ENCODE peak calls at places on chromosome 19, in four cellular contexts. O is body of pancreas, M is uterus, U is neuronal stem cell. X is an unnamed sample. For H3K36me3, the result is how much of the 10 kb centered on the place peaks cover.

GRCh38 chr19:47280183-47280797 is 5.6 kb downstream of the INAFM1 start:
- DNase-seq in O (no peak), M (peak), U (no peak), X (peak)

GRCh38 chr19:33248954-33249613 is 23.4 kb upstream of the SLC7A10 start:
- DNase-seq in O (no peak), M (no peak), U (no peak), X (no peak)

GRCh38 chr19:57152921-57153320 is 7.9 kb upstream of the ZIM3 start:
- DNase-seq in O (no peak), M (no peak), U (no peak), X (no peak)

GRCh38 chr19:18789883-18790565 is 1.1 kb downstream of the COMP start:
- DNase-seq in O (peak), M (no peak), U (no peak), X (peak)

GRCh38 chr19:14333101-14333871 is 48.0 kb upstream of the ADGRE5 start:
- DNase-seq in O (no peak), M (no peak), U (no peak), X (no peak)

GRCh38 chr19:1251233-1251502 is 2.8 kb downstream of the MIDN start:
- DNase-seq in O (peak), M (peak), U (no peak), X (peak)

GRCh38 chr19:4709440-4710280 is 14.0 kb downstream of the DPP9 start:
- DNase-seq in O (peak), M (no peak), U (no peak), X (no peak)

GRCh38 chr19:5150902-5151741 is 182.2 kb downstream of the KDM4B start:
- DNase-seq in O (peak), M (no peak), U (no peak), X (peak)

GRCh38 chr19:39890755-39891551 is 43.5 kb downstream of the FCGBP start:
- DNase-seq in O (no peak), M (no peak), U (no peak), X (no peak)

GRCh38 chr19:18340990-18341868 is 831 bp downstream of the PGPEP1 start:
- DNase-seq in O (peak), M (peak), U (no peak), X (peak)

GRCh38 chr19:47331490-47331889 is 485 bp upstream of the C5AR2 start:
- DNase-seq in O (no peak), M (no peak), U (no peak), X (no peak)

GRCh38 chr19:20250627-20251026 is 83.6 kb downstream of the ZNF486 start:
- DNase-seq in O (no peak), M (no peak), U (no peak), X (no peak)

GRCh38 chr19:20371911-20372310 is 193.7 kb downstream of the ZNF737 start:
- DNase-seq in O (no peak), M (no peak), U (no peak), X (no peak)

GRCh38 chr19:42062381-42062780 is 7.6 kb downstream of the GRIK5 start:
- DNase-seq in O (no peak), M (no peak), U (no peak), X (no peak)

GRCh38 chr19:16542894-16543498 is 759 bp upstream of the CHERP start:
- DNase-seq in O (no peak), M (no peak), U (peak), X (peak)

GRCh38 chr19:23436944-23437343 is 41.7 kb upstream of the ZNF91 start:
- DNase-seq in O (no peak), M (no peak), U (no peak), X (peak)

GRCh38 chr19:45638930-45639729 is at the start of gene EML2:
- DNase-seq in O (peak), M (no peak), U (peak), X (no peak)

DNA sequence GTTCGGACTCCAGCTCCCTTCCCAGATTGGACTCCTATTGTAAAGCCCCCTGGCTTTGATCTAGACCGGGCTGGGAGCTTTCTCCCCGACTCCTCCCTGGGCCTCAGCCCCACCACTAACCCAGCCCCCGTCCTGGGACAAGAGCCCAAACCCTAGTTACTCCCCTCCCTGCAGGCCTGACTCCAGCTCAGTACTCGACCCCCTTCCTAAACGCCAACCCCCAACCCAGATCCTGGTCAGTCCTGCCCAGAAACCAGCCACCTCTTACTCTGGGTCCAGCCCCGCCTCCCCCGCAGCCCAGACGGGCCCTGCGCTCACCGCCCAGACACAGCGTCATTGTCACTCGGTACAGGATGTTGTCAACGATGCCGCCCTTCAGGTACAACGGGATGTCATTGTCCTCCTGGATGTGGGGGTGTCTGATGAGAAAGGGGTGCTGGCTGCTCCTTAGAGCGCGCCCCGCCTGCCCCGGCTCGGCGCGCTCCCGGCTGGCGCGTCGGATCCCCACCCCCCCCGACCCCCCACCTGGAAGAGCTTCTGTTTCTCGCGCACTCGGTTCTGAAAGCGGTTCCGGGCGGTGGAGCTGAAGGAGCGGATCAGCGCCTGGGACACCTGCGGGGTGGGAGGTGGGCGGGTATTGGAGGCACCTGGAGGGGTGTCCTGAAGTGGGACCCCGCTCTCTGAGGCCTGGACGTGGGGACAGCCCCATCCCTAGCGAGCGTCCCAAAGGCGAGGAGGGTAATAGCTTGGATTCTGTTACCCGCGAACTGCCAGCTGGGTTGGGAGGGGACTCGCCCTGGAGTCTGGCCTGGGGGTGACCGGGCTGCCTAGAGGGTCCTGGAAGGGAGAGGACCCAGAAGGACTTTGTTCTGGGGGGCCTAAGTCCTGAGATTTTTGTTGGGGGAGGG is 849 bp downstream of the COX7A1 start:
- DNase-seq in O (peak), M (peak), U (no peak), X (no peak)
- H3K4me3 ChIP-seq in O (no peak), M (peak), U (no peak), X (no peak)

DNA sequence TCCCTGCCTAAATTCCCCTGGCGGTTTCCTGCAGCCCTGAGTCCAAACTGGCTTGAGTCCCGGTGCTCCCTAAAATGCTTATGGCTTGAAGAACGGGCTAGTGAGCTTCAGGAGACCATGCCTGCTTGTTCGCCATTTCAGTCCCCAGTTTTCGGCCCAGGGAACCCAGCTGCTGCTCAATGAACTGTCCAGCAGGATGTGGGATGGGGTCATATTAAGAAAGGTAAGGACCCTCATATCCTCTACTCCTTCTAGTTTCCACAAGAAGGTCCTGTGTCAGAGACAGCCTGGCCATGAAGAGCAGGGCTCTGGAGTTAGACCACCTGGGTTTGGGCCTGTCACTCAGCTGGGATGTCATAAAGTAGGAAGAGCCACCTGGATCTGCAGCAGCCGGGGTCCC is 17.0 kb upstream of the SPC24 start:
- DNase-seq in O (no peak), M (no peak), U (no peak), X (no peak)
- H3K36me3 ChIP-seq in O (under half), M (under half), U (under half), X (half or more)

DNA sequence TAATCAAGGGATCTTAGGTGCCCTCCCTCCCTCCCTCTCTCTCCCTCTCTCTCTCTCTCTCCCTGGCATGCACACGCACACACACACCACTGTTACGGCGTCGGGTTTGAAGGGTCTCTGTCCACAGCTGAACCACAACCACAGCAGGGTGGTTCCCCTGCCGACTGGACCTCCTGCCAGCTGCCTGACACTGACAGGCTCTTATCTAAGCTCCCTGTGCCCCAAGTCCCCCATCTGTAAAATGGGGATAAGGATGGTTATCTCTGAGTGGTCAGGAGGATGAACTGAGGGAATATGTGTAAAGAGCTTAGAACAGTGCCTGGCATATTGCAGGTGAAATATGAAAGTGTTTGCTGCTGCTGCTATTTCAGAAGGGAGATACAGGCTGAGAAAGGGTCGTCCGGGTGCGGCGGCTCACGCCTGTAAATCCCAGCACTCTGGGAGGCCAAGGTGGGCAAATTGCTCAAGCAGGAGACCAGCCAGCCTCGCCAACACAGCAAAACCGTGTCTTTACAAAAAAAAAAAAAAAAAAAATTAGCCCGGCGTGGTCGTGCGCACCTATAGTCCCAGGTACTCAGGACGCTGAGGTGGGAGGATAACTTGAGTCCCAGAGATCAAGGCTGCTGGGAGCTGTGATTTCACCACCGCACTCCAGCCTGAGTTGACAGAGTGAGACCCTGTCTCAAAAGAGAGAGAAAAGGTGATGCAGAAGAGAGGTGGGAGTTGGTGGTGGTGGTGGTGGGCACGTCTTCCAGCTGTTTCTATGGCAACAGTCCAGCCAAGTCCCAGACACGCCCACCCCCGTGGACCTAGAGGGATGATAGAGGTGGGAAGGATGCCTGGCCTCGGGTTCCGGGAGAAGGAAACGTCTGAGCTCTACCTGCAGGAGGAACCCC is 972 bp upstream of the SHISA7 start:
- DNase-seq in O (no peak), M (no peak), U (no peak), X (no peak)
- H3K4me3 ChIP-seq in O (no peak), M (no peak), U (no peak), X (no peak)

GRCh38 chr19:2616741-2617392 is 85.6 kb downstream of the GNG7 start:
- DNase-seq in O (no peak), M (no peak), U (no peak), X (no peak)
- H3K36me3 ChIP-seq in O (under half), M (under half), U (under half), X (under half)

DNA sequence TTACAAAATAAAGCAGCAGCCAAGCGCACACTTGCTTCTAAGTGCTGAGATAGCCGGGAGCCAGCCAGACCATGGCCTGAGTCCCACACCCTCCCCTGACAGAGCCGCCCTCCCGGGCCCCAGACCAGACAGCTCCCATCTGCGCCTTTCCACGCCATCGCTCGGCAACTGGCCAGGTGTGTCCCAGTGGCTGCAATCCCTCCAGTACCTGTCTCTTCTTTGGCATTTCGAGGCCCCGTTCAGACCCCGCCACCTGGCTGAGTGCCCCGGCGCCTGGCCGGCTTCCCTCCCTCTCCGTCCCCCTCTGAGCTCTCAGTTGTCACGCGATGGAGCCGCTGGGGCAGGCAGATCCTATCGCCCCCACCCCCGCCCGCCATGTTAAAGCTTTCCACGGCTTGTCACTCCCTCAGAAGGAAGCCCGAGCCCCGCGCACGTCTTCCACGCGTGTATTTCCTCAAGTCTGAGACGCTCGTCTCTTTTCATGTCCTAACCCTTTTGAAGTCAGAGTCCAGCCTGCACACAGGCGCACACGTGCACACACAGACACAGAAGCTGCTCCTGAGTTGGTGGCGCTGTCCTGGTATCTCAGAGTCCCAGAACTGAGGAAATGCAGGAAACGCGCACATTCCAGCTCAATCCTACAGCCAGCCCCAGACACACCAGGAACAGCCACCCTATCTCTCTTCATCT is 7.9 kb downstream of the MLLT1 start:
- DNase-seq in O (peak), M (peak), U (no peak), X (peak)
- H3K4me3 ChIP-seq in O (no peak), M (peak), U (no peak), X (peak)

GRCh38 chr19:7076151-7076550 is 6.6 kb downstream of the ZNF557 start:
- DNase-seq in O (no peak), M (no peak), U (no peak), X (no peak)
- H3K36me3 ChIP-seq in O (half or more), M (under half), U (half or more), X (half or more)